ENCODE peak calls at places on chromosome 3, in four cellular contexts. L, E, N and A are unnamed samples.

GRCh38 chr3:177597325-177598109 is 400.2 kb upstream of the TBL1XR1 start:
- DNase-seq in L (peak), E (peak), N (no peak), A (peak)

GRCh38 chr3:89335693-89336092 is 228.3 kb downstream of the EPHA3 start:
- DNase-seq in L (no peak), E (no peak), N (no peak), A (no peak)

GRCh38 chr3:32285910-32286309 is 47.4 kb downstream of the CMTM8 start:
- DNase-seq in L (no peak), E (peak), N (no peak), A (no peak)

GRCh38 chr3:183548262-183548769 is 7.2 kb downstream of the KLHL6 start:
- DNase-seq in L (no peak), E (no peak), N (no peak), A (peak)

GRCh38 chr3:30511524-30512278 is 94.7 kb upstream of the TGFBR2 start:
- DNase-seq in L (no peak), E (no peak), N (peak), A (peak)

GRCh38 chr3:168249539-168250414 is 154.1 kb upstream of the GOLIM4 start:
- DNase-seq in L (peak), E (peak), N (peak), A (peak)

GRCh38 chr3:171001957-171002694 is 24.4 kb downstream of the SLC2A2 start:
- DNase-seq in L (no peak), E (no peak), N (no peak), A (no peak)

GRCh38 chr3:38347421-38348200 is 1.0 kb downstream of the XYLB start:
- DNase-seq in L (no peak), E (no peak), N (no peak), A (no peak)

GRCh38 chr3:47976135-47976758 is 40.0 kb downstream of the MAP4 start:
- DNase-seq in L (no peak), E (no peak), N (no peak), A (no peak)

GRCh38 chr3:127747751-127748521 is 74.4 kb downstream of the MGLL start:
- DNase-seq in L (peak), E (no peak), N (no peak), A (peak)

GRCh38 chr3:169085827-169086226 is 577.7 kb downstream of the MECOM start:
- DNase-seq in L (no peak), E (no peak), N (no peak), A (peak)

GRCh38 chr3:14700891-14701290 is 25.9 kb downstream of the C3orf20 start:
- DNase-seq in L (no peak), E (no peak), N (no peak), A (no peak)

GRCh38 chr3:134446800-134447199 is 39.0 kb downstream of the ANAPC13 start:
- DNase-seq in L (no peak), E (no peak), N (no peak), A (no peak)

GRCh38 chr3:124650798-124651197 is 79.5 kb upstream of the UMPS start:
- DNase-seq in L (no peak), E (no peak), N (peak), A (no peak)